ENCODE peak calls at places on chromosomes 7 and 10, in nine cellular contexts. U, J, M, O, X, C, L, H and E are unnamed samples. For H3K4me1, the result is how much of the 10 kb centered on the place peaks cover.

GRCh38 chr10:126242352-126243260 is 145.7 kb downstream of the ADAM12 start:
- DNase-seq in U (no peak), J (no peak), M (no peak), O (no peak), X (no peak), C (peak), L (peak), H (peak), E (peak)

GRCh38 chr7:105444342-105444938 is 55.7 kb upstream of the SRPK2 start:
- DNase-seq in U (no peak), J (no peak), M (no peak), O (no peak), X (no peak), C (no peak), L (no peak), H (no peak), E (no peak)

GRCh38 chr7:45573636-45574470 is at the start of gene ADCY1:
- DNase-seq in U (no peak), J (no peak), M (peak), O (no peak), X (no peak), C (no peak), L (no peak), H (no peak), E (no peak)

GRCh38 chr7:81331061-81332018 is 412.5 kb upstream of the SEMA3C start:
- DNase-seq in U (no peak), J (no peak), M (no peak), O (no peak), X (no peak), C (peak), L (no peak), H (peak), E (no peak)

GRCh38 chr7:23277359-23277989 is 21.7 kb upstream of the MALSU1 start:
- DNase-seq in U (peak), J (no peak), M (no peak), O (peak), X (peak), C (peak), L (no peak), H (peak), E (peak)

GRCh38 chr10:126135939-126136595 is 239.7 kb downstream of the FANK1 start:
- DNase-seq in U (no peak), J (no peak), M (no peak), O (no peak), X (no peak), C (no peak), L (no peak), H (no peak), E (peak)

GRCh38 chr10:124168991-124169826 is 75.8 kb upstream of the CHST15 start:
- DNase-seq in U (no peak), J (no peak), M (no peak), O (no peak), X (no peak), C (no peak), L (no peak), H (no peak), E (no peak)

GRCh38 chr10:1576467-1577259 is 160.7 kb downstream of the ADARB2 start:
- DNase-seq in U (no peak), J (no peak), M (peak), O (no peak), X (no peak), C (no peak), L (no peak), H (no peak), E (no peak)

GRCh38 chr7:127683776-127684681 is 32.0 kb downstream of the SND1 start:
- DNase-seq in U (no peak), J (no peak), M (no peak), O (no peak), X (no peak), C (no peak), L (no peak), H (no peak), E (no peak)

GRCh38 chr10:576130-576465 is 113.4 kb downstream of the DIP2C start:
- DNase-seq in U (no peak), J (no peak), M (peak), O (no peak), X (no peak), C (peak), L (no peak), H (peak), E (no peak)

GRCh38 chr7:17444673-17445072 is 146.2 kb downstream of the AHR start:
- DNase-seq in U (no peak), J (no peak), M (no peak), O (no peak), X (no peak), C (peak), L (no peak), H (peak), E (peak)

GRCh38 chr7:134701272-134701671 is 54.6 kb downstream of the BPGM start:
- DNase-seq in U (no peak), J (no peak), M (no peak), O (peak), X (no peak), C (no peak), L (no peak), H (peak), E (no peak)

GRCh38 chr10:33137356-33138007 is 179.5 kb upstream of the ITGB1 start:
- DNase-seq in U (no peak), J (no peak), M (no peak), O (no peak), X (no peak), C (peak), L (no peak), H (no peak), E (peak)

GRCh38 chr10:93751074-93751572 is 6.6 kb upstream of the LGI1 start:
- DNase-seq in U (no peak), J (no peak), M (no peak), O (no peak), X (no peak), C (no peak), L (no peak), H (no peak), E (peak)

GRCh38 chr7:80187727-80188126 is 53.1 kb downstream of the GNAI1 start:
- DNase-seq in U (no peak), J (no peak), M (no peak), O (no peak), X (no peak), C (no peak), L (no peak), H (no peak), E (no peak)

GRCh38 chr7:106180721-106181120 is 68.6 kb upstream of the SYPL1 start:
- DNase-seq in U (no peak), J (no peak), M (no peak), O (no peak), X (no peak), C (no peak), L (no peak), H (no peak), E (no peak)

GRCh38 chr10:49144021-49144720 is 10.3 kb upstream of the FAM170B start:
- DNase-seq in U (no peak), J (no peak), M (no peak), O (no peak), X (no peak), C (no peak), L (no peak), H (peak), E (no peak)

GRCh38 chr10:77637986-77638765 is 568 bp upstream of the KCNMA1 start:
- DNase-seq in U (no peak), J (peak), M (peak), O (no peak), X (peak), C (peak), L (peak), H (peak), E (peak)

GRCh38 chr10:113030453-113030852 is 80.4 kb downstream of the TCF7L2 start:
- DNase-seq in U (no peak), J (no peak), M (no peak), O (no peak), X (no peak), C (peak), L (no peak), H (peak), E (peak)

GRCh38 chr10:30827531-30828120 is 198.1 kb upstream of the LYZL2 start:
- DNase-seq in U (no peak), J (no peak), M (peak), O (no peak), X (no peak), C (peak), L (no peak), H (peak), E (no peak)

GRCh38 chr10:12902135-12902572 is 99.4 kb downstream of the CCDC3 start:
- DNase-seq in U (peak), J (peak), M (no peak), O (peak), X (peak), C (peak), L (peak), H (peak), E (peak)

GRCh38 chr10:97747573-97747972 is 10.6 kb downstream of the ZFYVE27 start:
- DNase-seq in U (no peak), J (no peak), M (no peak), O (no peak), X (no peak), C (no peak), L (no peak), H (no peak), E (no peak)

GRCh38 chr7:49023345-49024330 is 99.3 kb downstream of the CDC14C start:
- DNase-seq in U (no peak), J (no peak), M (no peak), O (no peak), X (no peak), C (peak), L (no peak), H (no peak), E (no peak)

GRCh38 chr7:4882169-4882741 is 1.3 kb downstream of the RADIL start:
- DNase-seq in U (no peak), J (peak), M (peak), O (no peak), X (peak), C (peak), L (peak), H (peak), E (no peak)

GRCh38 chr10:76911184-76911583 is 726.4 kb downstream of the KCNMA1 start:
- DNase-seq in U (no peak), J (peak), M (no peak), O (no peak), X (no peak), C (no peak), L (no peak), H (no peak), E (peak)

GRCh38 chr7:132614428-132615076 is 38.3 kb upstream of the PLXNA4 start:
- DNase-seq in U (no peak), J (peak), M (no peak), O (no peak), X (no peak), C (peak), L (peak), H (no peak), E (peak)

GRCh38 chr10:1174022-1174421 is 117.8 kb downstream of the WDR37 start:
- DNase-seq in U (no peak), J (no peak), M (peak), O (no peak), X (no peak), C (no peak), L (peak), H (no peak), E (no peak)

GRCh38 chr7:93442478-93443224 is 131.9 kb downstream of the CALCR start:
- DNase-seq in U (peak), J (peak), M (no peak), O (peak), X (peak), C (peak), L (no peak), H (peak), E (peak)

GRCh38 chr10:30963994-30964930 is 67.4 kb downstream of the ZNF438 start:
- DNase-seq in U (no peak), J (no peak), M (no peak), O (no peak), X (no peak), C (no peak), L (no peak), H (no peak), E (no peak)

GRCh38 chr7:73706122-73707044 is 13.1 kb downstream of the STX1A start:
- DNase-seq in U (peak), J (no peak), M (no peak), O (no peak), X (no peak), C (peak), L (no peak), H (peak), E (no peak)

GRCh38 chr10:78992333-78992732 is 76.4 kb upstream of the ZMIZ1 start:
- DNase-seq in U (no peak), J (no peak), M (no peak), O (no peak), X (no peak), C (no peak), L (no peak), H (no peak), E (no peak)

GRCh38 chr10:44827431-44828006 is 83.6 kb upstream of the TMEM72 start:
- DNase-seq in U (no peak), J (no peak), M (no peak), O (no peak), X (no peak), C (peak), L (no peak), H (no peak), E (no peak)

GRCh38 chr10:81116201-81116600 is 578.5 kb downstream of the SH2D4B start:
- DNase-seq in U (no peak), J (no peak), M (no peak), O (no peak), X (no peak), C (no peak), L (no peak), H (peak), E (no peak)

GRCh38 chr7:154857728-154858681 is 144.9 kb downstream of the PAXIP1 start:
- DNase-seq in U (no peak), J (no peak), M (peak), O (no peak), X (no peak), C (no peak), L (no peak), H (no peak), E (no peak)
- H3K4me3 ChIP-seq in U (no peak), J (no peak), M (no peak), O (no peak), X (no peak), C (no peak), L (no peak), H (no peak), E (no peak)

DNA sequence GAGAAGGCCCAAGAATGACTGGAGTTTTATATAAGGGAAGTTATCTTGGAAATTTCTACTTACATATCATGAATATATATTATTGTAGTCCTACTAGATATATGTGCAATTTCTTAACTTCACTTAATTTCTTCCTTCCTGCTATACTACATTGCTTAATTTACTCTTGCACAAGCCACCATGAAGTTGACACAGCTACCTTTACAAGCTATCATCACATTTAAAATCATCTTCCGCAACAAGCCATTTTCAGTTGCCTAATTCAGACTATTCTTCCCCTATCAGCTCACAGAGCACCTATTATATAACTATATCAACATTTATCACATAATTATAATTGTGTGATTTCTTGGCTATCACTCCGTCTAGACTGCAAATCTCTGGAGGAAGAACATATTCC is 418.4 kb downstream of the PARD3 start:
- DNase-seq in U (no peak), J (no peak), M (no peak), O (no peak), X (no peak), C (no peak), L (no peak), H (no peak), E (no peak)
- H3K27ac ChIP-seq in U (no peak), J (no peak), M (no peak), O (no peak), X (no peak), C (no peak), L (no peak), H (no peak), E (no peak)

GRCh38 chr7:116213361-116214155 is 3.2 kb downstream of the TES start:
- DNase-seq in U (no peak), J (no peak), M (no peak), O (no peak), X (no peak), C (peak), L (no peak), H (no peak), E (no peak)
- H3K4me1 ChIP-seq in U (half or more), J (under half), M (under half), O (half or more), X (under half), C (under half), L (under half), H (under half), E (under half)

GRCh38 chr7:44112997-44113763 is 9.0 kb downstream of the AEBP1 start:
- DNase-seq in U (no peak), J (no peak), M (no peak), O (no peak), X (no peak), C (no peak), L (peak), H (no peak), E (no peak)
- H3K4me3 ChIP-seq in U (peak), J (no peak), M (no peak), O (no peak), X (no peak), C (no peak), L (no peak), H (no peak), E (no peak)

GRCh38 chr7:82396343-82396742 is 47.2 kb downstream of the CACNA2D1 start:
- DNase-seq in U (no peak), J (no peak), M (no peak), O (no peak), X (no peak), C (no peak), L (no peak), H (no peak), E (no peak)

GRCh38 chr7:82395147-82395546 is 48.4 kb downstream of the CACNA2D1 start:
- DNase-seq in U (no peak), J (no peak), M (no peak), O (no peak), X (no peak), C (no peak), L (no peak), H (no peak), E (no peak)

GRCh38 chr7:82393821-82394220 is 49.8 kb downstream of the CACNA2D1 start:
- DNase-seq in U (no peak), J (no peak), M (no peak), O (no peak), X (no peak), C (no peak), L (no peak), H (no peak), E (no peak)

DNA sequence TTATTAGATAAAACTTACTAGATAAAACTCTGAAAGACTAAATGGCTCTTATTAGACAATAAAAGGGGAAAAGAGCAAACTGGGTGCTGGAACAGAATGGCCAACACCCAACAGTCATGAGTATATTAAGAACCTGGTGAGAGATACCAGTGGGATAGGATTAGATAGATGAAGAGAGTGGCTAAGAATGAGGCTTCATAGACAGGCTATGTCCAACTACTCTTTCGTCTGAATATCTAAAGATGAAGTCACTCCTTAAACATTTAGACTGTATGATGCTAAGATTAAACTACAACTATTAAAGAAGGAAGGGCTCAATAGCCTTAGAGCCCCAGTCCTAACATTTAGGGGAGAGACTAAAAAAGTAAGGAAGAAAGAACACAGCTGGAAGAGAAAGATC is 45.7 kb downstream of the CACNA2D1 start:
- DNase-seq in U (no peak), J (no peak), M (no peak), O (no peak), X (no peak), C (peak), L (no peak), H (peak), E (no peak)
- H3K27ac ChIP-seq in U (no peak), J (no peak), M (no peak), O (no peak), X (no peak), C (no peak), L (no peak), H (no peak), E (no peak)

GRCh38 chr10:87928996-87929395 is 65.6 kb downstream of the PTEN start:
- DNase-seq in U (no peak), J (no peak), M (no peak), O (no peak), X (no peak), C (no peak), L (no peak), H (no peak), E (no peak)
- H3K4me1 ChIP-seq in U (under half), J (under half), M (under half), O (half or more), X (half or more), C (under half), L (under half), H (under half), E (under half)

GRCh38 chr10:7482992-7483391 is 72.2 kb upstream of the SFMBT2 start:
- DNase-seq in U (no peak), J (no peak), M (no peak), O (no peak), X (no peak), C (no peak), L (no peak), H (no peak), E (no peak)

GRCh38 chr10:7478727-7479457 is 68.1 kb upstream of the SFMBT2 start:
- DNase-seq in U (no peak), J (no peak), M (no peak), O (peak), X (no peak), C (no peak), L (no peak), H (no peak), E (no peak)

GRCh38 chr10:7479861-7480598 is 69.2 kb upstream of the SFMBT2 start:
- DNase-seq in U (no peak), J (no peak), M (no peak), O (no peak), X (no peak), C (no peak), L (no peak), H (no peak), E (no peak)

GRCh38 chr10:7481382-7481765 is 70.5 kb upstream of the SFMBT2 start:
- DNase-seq in U (no peak), J (no peak), M (no peak), O (no peak), X (no peak), C (peak), L (no peak), H (no peak), E (no peak)

GRCh38 chr10:7480742-7481381 is 70.0 kb upstream of the SFMBT2 start:
- DNase-seq in U (no peak), J (no peak), M (no peak), O (peak), X (no peak), C (no peak), L (no peak), H (no peak), E (no peak)
- H3K4me3 ChIP-seq in U (no peak), J (no peak), M (no peak), O (no peak), X (no peak), C (no peak), L (no peak), H (no peak), E (no peak)

DNA sequence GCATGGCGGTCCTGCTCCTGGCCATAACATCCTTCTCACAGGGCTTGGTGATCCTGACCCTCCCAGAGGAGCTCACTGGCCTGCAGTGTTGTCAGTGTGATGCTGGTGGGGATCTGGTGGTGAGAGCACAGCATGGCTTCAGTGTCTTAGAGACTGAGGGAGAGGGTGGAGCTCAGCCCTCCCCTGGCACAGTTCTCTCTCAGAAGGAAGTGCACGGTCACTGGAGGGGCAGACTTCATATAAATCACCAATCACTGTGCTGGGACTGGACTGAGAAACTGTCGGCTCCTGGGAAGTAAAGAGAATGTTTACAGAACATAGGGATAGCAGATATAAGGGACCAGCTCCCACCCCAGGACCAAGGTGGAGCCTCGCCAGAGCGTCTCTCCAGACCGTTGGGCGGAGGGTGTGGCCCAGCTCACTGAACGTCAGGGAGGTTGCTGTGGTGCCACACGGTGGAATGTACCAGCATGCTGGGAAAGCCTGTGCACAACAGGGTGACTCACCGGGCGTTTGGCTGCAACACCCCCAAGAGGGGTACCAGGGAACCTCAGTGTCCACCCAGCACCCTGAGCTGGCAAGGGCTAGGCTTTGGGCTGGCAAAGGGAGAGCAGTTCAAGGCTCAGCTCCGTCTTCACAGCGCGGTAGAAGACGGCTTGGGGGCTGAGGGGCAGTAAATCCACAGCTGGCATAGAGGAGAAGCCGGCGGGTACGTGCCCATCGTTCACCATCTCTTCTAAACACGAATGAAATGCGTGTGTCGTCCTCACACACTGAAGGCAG is 8.8 kb upstream of the GET4 start:
- DNase-seq in U (no peak), J (peak), M (peak), O (no peak), X (no peak), C (peak), L (peak), H (peak), E (no peak)
- H3K27ac ChIP-seq in U (no peak), J (peak), M (peak), O (no peak), X (peak), C (peak), L (peak), H (peak), E (peak)